ENCODE peak calls at places on chromosomes 2 and 18, in four cellular contexts. U is foreskin keratinocyte, H is GM04503, V is progenitor cell of endocrine pancreas. L is an unnamed sample.

GRCh38 chr2:221485500-221485870 is 86.6 kb downstream of the EPHA4 start:
- DNase-seq in U (no peak), H (no peak), V (no peak), L (no peak)

GRCh38 chr2:36381965-36382364 is 26.4 kb downstream of the CRIM1 start:
- DNase-seq in U (no peak), H (no peak), V (no peak), L (no peak)

GRCh38 chr2:42438685-42439084 is 55.1 kb downstream of the KCNG3 start:
- DNase-seq in U (no peak), H (no peak), V (no peak), L (no peak)

GRCh38 chr2:70501215-70501614 is 52.4 kb downstream of the TGFA start:
- DNase-seq in U (no peak), H (no peak), V (no peak), L (no peak)

GRCh38 chr2:70903171-70903570 is 32.5 kb upstream of the ATP6V1B1 start:
- DNase-seq in U (no peak), H (no peak), V (no peak), L (no peak)

GRCh38 chr2:70133521-70134348 is 46.5 kb downstream of the PCBP1 start:
- DNase-seq in U (no peak), H (no peak), V (no peak), L (no peak)

GRCh38 chr2:55391615-55392242 is 27.9 kb downstream of the CCDC88A start:
- DNase-seq in U (no peak), H (no peak), V (no peak), L (no peak)

GRCh38 chr2:17851731-17852585 is 26.5 kb upstream of the KCNS3 start:
- DNase-seq in U (peak), H (peak), V (peak), L (no peak)

GRCh38 chr2:178243961-178244360 is 49.6 kb downstream of the OSBPL6 start:
- DNase-seq in U (no peak), H (no peak), V (no peak), L (no peak)

GRCh38 chr2:74249406-74250122 is 51.1 kb downstream of the MTHFD2 start:
- DNase-seq in U (no peak), H (no peak), V (no peak), L (no peak)

GRCh38 chr2:19991895-19992294 is 2.0 kb upstream of the WDR35 start:
- DNase-seq in U (no peak), H (no peak), V (no peak), L (no peak)

GRCh38 chr2:95044598-95044997 is 19.1 kb downstream of the MAL start:
- DNase-seq in U (no peak), H (no peak), V (no peak), L (no peak)

GRCh38 chr18:46718501-46719341 is 38.1 kb downstream of the ST8SIA5 start:
- DNase-seq in U (no peak), H (peak), V (no peak), L (no peak)

GRCh38 chr2:133247613-133248012 is 320.6 kb downstream of the NCKAP5 start:
- DNase-seq in U (no peak), H (no peak), V (no peak), L (no peak)

GRCh38 chr2:10414591-10414990 is 33.5 kb downstream of the ODC1 start:
- DNase-seq in U (peak), H (no peak), V (no peak), L (no peak)

GRCh38 chr2:70144443-70145167 is 46.2 kb downstream of the C2orf42 start:
- DNase-seq in U (no peak), H (no peak), V (no peak), L (no peak)

GRCh38 chr2:39524061-39524460 is 87.0 kb upstream of the MAP4K3 start:
- DNase-seq in U (no peak), H (no peak), V (no peak), L (no peak)

GRCh38 chr2:172131713-172132555 is 29.2 kb upstream of the DLX2 start:
- DNase-seq in U (no peak), H (no peak), V (no peak), L (no peak)

GRCh38 chr2:126979039-126979438 is 80.3 kb downstream of the TEX51 start:
- DNase-seq in U (no peak), H (no peak), V (no peak), L (no peak)

GRCh38 chr18:75638223-75638596 is 210.7 kb upstream of the SMIM21 start:
- DNase-seq in U (peak), H (peak), V (no peak), L (no peak)

GRCh38 chr2:241280291-241280690 is 35.2 kb downstream of the HDLBP start:
- DNase-seq in U (no peak), H (no peak), V (no peak), L (no peak)

GRCh38 chr18:12516049-12516677 is 108.4 kb downstream of the PRELID3A start:
- DNase-seq in U (no peak), H (no peak), V (no peak), L (no peak)

GRCh38 chr2:55309441-55309840 is 40.4 kb upstream of the MTIF2 start:
- DNase-seq in U (peak), H (peak), V (no peak), L (no peak)

GRCh38 chr18:62751977-62752376 is 36.6 kb downstream of the PHLPP1 start:
- DNase-seq in U (no peak), H (no peak), V (no peak), L (no peak)

GRCh38 chr18:37453754-37454153 is 111.8 kb downstream of the CELF4 start:
- DNase-seq in U (no peak), H (no peak), V (no peak), L (no peak)

GRCh38 chr2:96163768-96164429 is 18.7 kb upstream of the DUSP2 start:
- DNase-seq in U (no peak), H (no peak), V (no peak), L (no peak)

GRCh38 chr2:36459725-36460137 is 104.2 kb downstream of the CRIM1 start:
- DNase-seq in U (peak), H (no peak), V (peak), L (no peak)

GRCh38 chr2:189190696-189191095 is 11.1 kb upstream of the COL5A2 start:
- DNase-seq in U (no peak), H (no peak), V (no peak), L (no peak)

GRCh38 chr18:47899107-47899840 is 31.2 kb downstream of the SMAD2 start:
- DNase-seq in U (no peak), H (no peak), V (no peak), L (no peak)

GRCh38 chr18:55326134-55326533 is 261.9 kb downstream of the TCF4 start:
- DNase-seq in U (no peak), H (no peak), V (no peak), L (no peak)

GRCh38 chr2:201447116-201447515 is 4.1 kb downstream of the TRAK2 start:
- DNase-seq in U (no peak), H (no peak), V (no peak), L (no peak)

GRCh38 chr2:212940816-212941215 is 210.6 kb downstream of the IKZF2 start:
- DNase-seq in U (peak), H (no peak), V (no peak), L (no peak)

GRCh38 chr2:163713534-163714311 is 22.1 kb downstream of the FIGN start:
- DNase-seq in U (no peak), H (no peak), V (no peak), L (no peak)

GRCh38 chr2:104866122-104866864 is 12.4 kb downstream of the POU3F3 start:
- DNase-seq in U (no peak), H (no peak), V (no peak), L (no peak)

GRCh38 chr2:207265363-207265762 is 99.6 kb upstream of the KLF7 start:
- DNase-seq in U (no peak), H (no peak), V (no peak), L (no peak)